ENCODE peak calls at places on chromosomes 12 and 14, in nine cellular contexts. U is GM12892, S is A549, W is lower leg skin, Q is IMR-90, R is stomach, K is heart left ventricle, J is H54, P is right lobe of liver. V is an unnamed sample.

GRCh38 chr12:6618483-6618882 is 11.3 kb upstream of the CHD4 start:
- DNase-seq in J (no peak), Q (no peak), S (no peak), W (no peak), P (no peak), K (no peak), R (no peak), U (no peak), V (no peak)

GRCh38 chr12:70784042-70784668 is 136.4 kb downstream of the PTPRR start:
- DNase-seq in U (no peak), K (peak), Q (no peak), S (no peak), R (no peak), P (no peak), W (no peak), J (no peak), V (no peak)

GRCh38 chr14:82422186-82422585 is 888.5 kb upstream of the SEL1L start:
- DNase-seq in W (no peak), Q (no peak), R (no peak), J (no peak), U (no peak), K (no peak), S (no peak), P (no peak), V (no peak)

GRCh38 chr14:49286257-49286983 is 299.8 kb downstream of the RPS29 start:
- DNase-seq in J (no peak), S (no peak), W (no peak), Q (no peak), R (no peak), P (no peak), U (no peak), K (no peak), V (no peak)

GRCh38 chr12:60394680-60395079 is 798.9 kb downstream of the SLC16A7 start:
- DNase-seq in P (no peak), K (no peak), U (no peak), W (no peak), Q (peak), J (peak), R (no peak), S (no peak), V (no peak)

GRCh38 chr14:33646692-33647260 is 304.1 kb downstream of the EGLN3 start:
- DNase-seq in R (no peak), P (no peak), K (no peak), S (no peak), U (no peak), W (no peak), Q (peak), J (no peak), V (no peak)

GRCh38 chr12:104280703-104281458 is 22.7 kb upstream of the EID3 start:
- DNase-seq in Q (peak), W (no peak), J (peak), S (peak), U (no peak), P (no peak), K (no peak), R (no peak), V (no peak)

GRCh38 chr14:105143451-105144230 is 24.9 kb downstream of the JAG2 start:
- DNase-seq in J (no peak), R (no peak), S (no peak), W (no peak), U (no peak), K (peak), P (no peak), Q (no peak), V (no peak)

GRCh38 chr12:112322882-112323547 is 59.2 kb downstream of the HECTD4 start:
- DNase-seq in P (no peak), Q (no peak), R (no peak), W (no peak), K (no peak), S (no peak), J (no peak), U (no peak), V (no peak)

GRCh38 chr12:103382736-103383346 is 112.9 kb downstream of the C12orf42 start:
- DNase-seq in Q (no peak), P (no peak), J (no peak), U (no peak), W (no peak), R (no peak), S (no peak), K (no peak), V (no peak)

GRCh38 chr12:3770891-3771290 is 18.0 kb upstream of the CRACR2A start:
- DNase-seq in K (no peak), P (no peak), U (no peak), W (no peak), Q (peak), S (no peak), J (no peak), R (no peak), V (no peak)

GRCh38 chr12:43880547-43880946 is 44.7 kb downstream of the TMEM117 start:
- DNase-seq in R (no peak), P (no peak), Q (no peak), U (no peak), J (no peak), S (no peak), W (no peak), K (no peak), V (no peak)

DNA sequence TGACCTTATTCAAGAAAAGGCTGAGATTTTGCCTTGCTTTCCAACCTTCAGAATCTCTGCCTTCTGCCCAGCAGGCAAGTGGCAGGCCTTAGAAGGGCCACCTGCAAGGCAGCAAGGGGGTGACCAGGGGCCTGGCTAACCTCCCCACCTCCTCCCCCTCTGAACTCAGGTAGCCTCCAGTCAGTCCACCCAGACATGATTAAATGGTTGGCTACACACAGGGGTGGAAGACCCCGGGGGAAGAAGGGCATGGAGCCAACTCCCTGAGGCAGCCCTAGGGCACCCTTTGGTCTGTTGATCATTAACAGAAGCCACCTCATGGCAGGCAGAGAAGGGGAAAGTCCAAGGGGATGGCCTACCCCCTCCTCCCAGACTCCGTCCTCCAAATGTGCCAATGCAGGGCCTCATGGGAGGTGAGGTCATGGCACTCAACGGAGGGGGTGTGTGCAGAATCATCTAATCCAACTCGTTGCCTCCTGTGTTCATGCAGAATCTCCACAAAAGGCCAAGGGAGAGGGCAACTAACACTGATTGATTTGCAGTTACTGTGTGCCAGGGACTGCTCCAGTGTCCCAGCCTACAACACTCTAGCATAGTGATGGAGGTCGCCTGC is 8.5 kb downstream of the ZFP36L1 start:
- DNase-seq in S (peak), Q (no peak), P (peak), K (no peak), U (no peak), W (no peak), J (no peak), R (peak), V (peak)
- TF ChIP-seq POLR2A in S (no peak), Q (no peak), P (peak), K (no peak), U (no peak), W (no peak), J (no peak), R (no peak), V (no peak)

DNA sequence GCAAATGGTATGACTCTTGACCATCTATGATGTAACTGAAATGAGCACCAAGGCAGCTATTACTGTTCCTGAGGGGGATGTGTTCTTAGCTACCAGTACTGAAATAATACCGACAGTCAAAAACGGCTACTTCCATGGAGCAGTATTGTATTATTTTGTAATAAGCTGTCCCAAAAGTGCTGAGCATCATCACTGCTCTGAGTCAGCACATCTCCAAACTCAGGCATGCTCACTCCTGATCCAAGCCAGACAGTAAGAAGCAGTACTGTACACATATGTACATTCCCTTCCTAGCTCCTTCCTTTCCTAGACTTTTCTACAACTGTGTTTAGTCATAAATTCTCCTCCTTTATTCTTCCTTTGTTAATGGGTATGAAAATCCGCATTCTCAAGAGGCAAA is 8.5 kb downstream of the VTI1B start:
- DNase-seq in S (no peak), Q (peak), K (no peak), P (no peak), R (no peak), J (no peak), W (no peak), U (no peak), V (no peak)
- TF ChIP-seq POLR2A in S (no peak), Q (no peak), K (no peak), P (no peak), R (no peak), J (no peak), W (no peak), U (no peak), V (no peak)

GRCh38 chr12:20367731-20368652 is at the start of gene PDE3A:
- DNase-seq in S (peak), R (no peak), P (peak), Q (peak), W (peak), K (peak), J (peak), U (no peak), V (peak)

GRCh38 chr12:20368653-20369163 is 371 bp downstream of the PDE3A start:
- DNase-seq in J (no peak), S (peak), K (peak), Q (peak), W (no peak), U (no peak), P (peak), R (no peak), V (peak)

GRCh38 chr12:20370001-20370381 is 1.7 kb downstream of the PDE3A start:
- DNase-seq in P (no peak), U (no peak), K (no peak), Q (no peak), S (peak), R (no peak), J (no peak), W (no peak), V (peak)

GRCh38 chr12:20370841-20371240 is 2.5 kb downstream of the PDE3A start:
- DNase-seq in P (no peak), U (no peak), Q (no peak), R (no peak), J (no peak), S (no peak), K (no peak), W (no peak), V (no peak)

GRCh38 chr12:20369164-20370000 is 1.0 kb downstream of the PDE3A start:
- DNase-seq in S (peak), K (peak), R (peak), W (peak), U (no peak), J (no peak), Q (peak), P (peak), V (peak)
- TF ChIP-seq POLR2A in S (peak), K (peak), R (no peak), W (no peak), U (no peak), J (peak), Q (no peak), P (peak), V (no peak)

DNA sequence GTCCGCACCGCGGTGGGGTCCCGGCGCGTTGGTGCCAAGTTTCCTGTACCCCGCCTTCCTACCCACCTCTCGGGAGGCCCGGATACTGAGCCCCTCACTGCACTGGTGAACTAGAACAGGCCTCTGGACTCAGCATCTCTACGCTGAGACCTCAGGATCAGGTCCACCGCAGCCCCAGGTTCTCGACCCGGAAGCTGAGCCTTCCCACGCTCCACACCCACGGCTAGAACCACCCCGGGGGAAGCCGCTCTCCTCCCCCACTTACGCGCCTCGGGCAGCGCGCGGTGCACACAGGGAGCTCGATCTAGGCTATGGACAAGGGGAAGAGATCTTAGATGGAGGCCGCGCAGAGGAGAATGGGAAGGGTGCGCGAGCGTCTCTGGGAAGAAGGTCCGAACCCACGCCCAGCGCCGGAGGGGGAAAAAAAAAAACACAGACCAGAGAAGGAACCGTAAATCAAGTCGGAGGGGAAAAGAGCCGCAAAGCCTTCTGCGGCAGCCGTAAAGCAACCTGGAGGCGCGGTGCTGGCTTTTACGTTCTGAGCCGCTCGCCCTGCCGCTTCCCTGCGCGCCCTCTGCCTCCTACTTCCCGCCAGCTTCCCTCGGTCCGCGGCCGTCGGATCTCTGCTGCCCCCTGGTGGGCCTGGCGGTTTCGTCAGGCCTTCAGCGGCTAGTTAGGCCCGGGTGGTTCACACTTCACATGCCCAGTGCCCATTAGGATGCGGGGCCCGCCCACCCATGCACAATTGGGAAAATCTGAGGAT is at the start of gene RAD52:
- DNase-seq in S (peak), K (peak), Q (peak), U (peak), J (peak), W (peak), P (peak), R (peak), V (peak)
- TF ChIP-seq POLR2A in S (peak), K (peak), Q (peak), U (peak), J (peak), W (peak), P (peak), R (no peak), V (peak)

GRCh38 chr14:55111122-55111705 is 17.8 kb upstream of the LGALS3 start:
- DNase-seq in J (no peak), R (no peak), U (no peak), S (no peak), P (no peak), Q (no peak), K (no peak), W (no peak), V (no peak)
- TF ChIP-seq POLR2A in J (no peak), R (no peak), U (no peak), S (no peak), P (no peak), Q (no peak), K (no peak), W (no peak), V (no peak)

DNA sequence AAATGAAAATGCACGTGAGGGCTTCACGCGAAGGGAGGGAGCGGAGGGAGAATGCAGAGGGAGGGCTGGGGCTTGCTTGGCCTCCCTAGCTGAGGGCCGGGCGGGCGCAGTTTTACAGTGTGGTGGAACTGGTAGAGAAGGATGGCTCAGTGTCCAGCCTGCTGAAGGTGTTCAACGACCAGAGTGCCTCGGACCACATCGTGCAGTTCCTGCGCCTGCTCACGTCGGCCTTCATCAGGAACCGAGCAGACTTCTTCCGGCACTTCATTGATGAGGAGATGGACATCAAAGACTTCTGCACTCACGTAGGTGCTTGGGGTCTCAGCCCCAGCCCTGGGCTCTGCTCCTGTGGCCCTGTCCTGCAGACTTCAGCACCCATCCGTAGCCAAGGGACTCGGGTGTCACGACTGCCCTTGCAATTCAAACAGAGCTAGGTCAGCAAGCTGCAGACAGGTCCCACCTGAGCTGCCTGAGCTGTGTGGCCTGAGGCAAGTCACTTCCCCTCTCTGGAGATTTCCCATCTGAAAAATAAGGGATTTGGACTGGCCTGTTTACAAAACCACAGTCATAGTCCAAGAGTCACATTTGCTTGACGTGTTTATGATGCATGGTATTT is 18.4 kb downstream of the OTUB2 start:
- DNase-seq in P (no peak), Q (no peak), R (no peak), J (no peak), S (no peak), W (no peak), K (no peak), U (no peak), V (no peak)
- TF ChIP-seq POLR2A in P (no peak), Q (no peak), R (no peak), J (no peak), S (no peak), W (no peak), K (no peak), U (no peak), V (no peak)

GRCh38 chr12:123431951-123432886 is 4.3 kb downstream of the RILPL2 start:
- DNase-seq in P (no peak), Q (no peak), J (no peak), R (peak), S (no peak), W (no peak), U (no peak), K (no peak), V (no peak)

GRCh38 chr12:123433615-123434014 is 2.9 kb downstream of the RILPL2 start:
- DNase-seq in U (no peak), P (no peak), K (no peak), R (no peak), J (no peak), Q (no peak), W (no peak), S (no peak), V (no peak)

GRCh38 chr12:123441523-123442164 is 5.2 kb upstream of the RILPL2 start:
- DNase-seq in K (no peak), Q (no peak), W (no peak), J (no peak), S (no peak), P (no peak), R (no peak), U (peak), V (no peak)

GRCh38 chr12:123435636-123436016 is 858 bp downstream of the RILPL2 start:
- DNase-seq in Q (no peak), S (no peak), P (no peak), K (no peak), W (no peak), U (no peak), J (no peak), R (no peak), V (no peak)

GRCh38 chr12:123436017-123436964 is at the start of gene RILPL2:
- DNase-seq in U (peak), Q (peak), J (peak), R (peak), W (peak), K (peak), P (peak), S (peak), V (peak)
- TF ChIP-seq POLR2A in U (peak), Q (no peak), J (peak), R (no peak), W (no peak), K (peak), P (peak), S (peak), V (peak)

GRCh38 chr14:74591394-74591793 is 20.6 kb downstream of the LTBP2 start:
- DNase-seq in K (peak), J (no peak), W (no peak), R (no peak), U (no peak), S (no peak), P (no peak), Q (no peak), V (no peak)
- TF ChIP-seq POLR2A in K (no peak), J (no peak), W (no peak), R (no peak), U (no peak), S (no peak), P (no peak), Q (no peak), V (no peak)

GRCh38 chr12:47902131-47902639 is 2.6 kb downstream of the VDR start:
- DNase-seq in U (no peak), R (no peak), W (no peak), S (no peak), K (no peak), Q (no peak), P (no peak), J (no peak), V (no peak)

GRCh38 chr12:47905313-47905730 is 528 bp upstream of the VDR start:
- DNase-seq in P (peak), K (peak), S (no peak), J (no peak), U (no peak), Q (no peak), R (peak), W (no peak), V (peak)

GRCh38 chr12:47903151-47903611 is 1.6 kb downstream of the VDR start:
- DNase-seq in P (no peak), J (no peak), W (peak), U (no peak), Q (peak), S (no peak), R (peak), K (no peak), V (no peak)

GRCh38 chr12:47903927-47904646 is 707 bp downstream of the VDR start:
- DNase-seq in K (peak), S (peak), R (peak), W (peak), P (peak), Q (peak), J (peak), U (no peak), V (no peak)

GRCh38 chr12:47904647-47905312 is at the start of gene VDR:
- DNase-seq in J (peak), P (peak), R (peak), S (peak), K (peak), W (peak), Q (peak), U (peak), V (peak)
- TF ChIP-seq POLR2A in J (peak), P (peak), R (no peak), S (peak), K (peak), W (no peak), Q (no peak), U (peak), V (no peak)

V was measured in ovary.